ENCODE peak calls at places on chromosomes 16 and 17, in seven cellular contexts. U, Q, D, I, Y, F and V are unnamed samples.

GRCh38 chr17:38361700-38362465 is 10.2 kb downstream of the SOCS7 start:
- DNase-seq in Q (no peak), I (no peak), U (no peak), F (no peak), Y (no peak), D (peak; percentile 51), V (no peak)

GRCh38 chr16:82990155-82990554 is 363.4 kb downstream of the CDH13 start:
- DNase-seq in Y (no peak), D (peak; percentile 80), Q (no peak), U (no peak), I (peak; percentile 5), F (no peak), V (peak; percentile 34)

GRCh38 chr17:6328279-6328678 is 106.6 kb downstream of the AIPL1 start:
- DNase-seq in U (no peak), I (peak; percentile 27), F (no peak), Y (no peak), D (no peak), Q (no peak), V (no peak)

GRCh38 chr17:40559016-40559853 is 6.0 kb downstream of the CCR7 start:
- DNase-seq in Y (no peak), I (no peak), D (peak; percentile 23), F (no peak), U (no peak), Q (peak; percentile 5), V (no peak)

GRCh38 chr17:51397361-51398127 is 137.2 kb downstream of the UTP18 start:
- DNase-seq in I (peak; percentile 93), D (peak; percentile 52), Q (no peak), U (no peak), F (no peak), Y (no peak), V (peak; percentile 7)

GRCh38 chr17:75636381-75637142 is 3.3 kb downstream of the SMIM5 start:
- DNase-seq in I (no peak), Y (no peak), D (no peak), U (no peak), F (peak; percentile 71), Q (peak; percentile 62), V (no peak)

GRCh38 chr17:79905832-79906231 is 66.6 kb upstream of the CBX4 start:
- DNase-seq in U (no peak), Q (no peak), Y (no peak), D (peak; percentile 22), F (no peak), I (peak; percentile 35), V (no peak)

GRCh38 chr16:22262460-22262859 is 34.7 kb upstream of the POLR3E start:
- DNase-seq in I (no peak), Y (no peak), U (no peak), Q (no peak), F (no peak), D (peak; percentile 60), V (no peak)

GRCh38 chr17:48704521-48704920 is 17.8 kb downstream of the PRAC1 start:
- DNase-seq in U (no peak), Y (no peak), Q (no peak), D (no peak), F (no peak), I (no peak), V (no peak)

GRCh38 chr16:10256855-10257641 is 74.8 kb upstream of the GRIN2A start:
- DNase-seq in U (no peak), Q (peak; percentile 50), F (no peak), Y (no peak), D (peak; percentile 51), I (peak; percentile 62), V (no peak)

GRCh38 chr17:44863254-44863918 is 15.7 kb downstream of the HIGD1B start:
- DNase-seq in I (no peak), D (no peak), Q (no peak), F (no peak), Y (no peak), U (no peak), V (no peak)

GRCh38 chr16:74862743-74863244 is 88.2 kb upstream of the FA2H start:
- DNase-seq in Y (no peak), D (peak; percentile 51), U (no peak), F (no peak), I (peak; percentile 54), Q (no peak), V (no peak)

GRCh38 chr17:65088621-65089385 is 32.3 kb upstream of the GNA13 start:
- DNase-seq in F (no peak), Q (no peak), I (no peak), U (no peak), Y (no peak), D (peak; percentile 24), V (no peak)

GRCh38 chr17:9937901-9938300 is 32.8 kb upstream of the RCVRN start:
- DNase-seq in D (no peak), I (no peak), F (no peak), Y (no peak), Q (no peak), U (no peak), V (no peak)

GRCh38 chr17:34902761-34903325 is 58.4 kb downstream of the CCT6B start:
- DNase-seq in I (no peak), F (no peak), Q (no peak), U (no peak), Y (no peak), D (no peak), V (no peak)

GRCh38 chr17:75595284-75595918 is 7.8 kb downstream of the MYO15B start:
- DNase-seq in Y (no peak), I (no peak), Q (no peak), F (no peak), D (no peak), U (no peak), V (no peak)

GRCh38 chr16:87835882-87836331 is 33.4 kb downstream of the SLC7A5 start:
- DNase-seq in Q (no peak), U (no peak), F (peak; percentile 48), D (no peak), I (no peak), Y (no peak), V (no peak)

GRCh38 chr16:30747331-30747730 is 894 bp upstream of the PHKG2 start:
- DNase-seq in Y (no peak), U (peak; percentile 9), Q (no peak), D (peak; percentile 78), I (no peak), F (no peak), V (no peak)

GRCh38 chr17:57806083-57806830 is 43.6 kb downstream of the MRPS23 start:
- DNase-seq in D (no peak), Q (no peak), U (no peak), F (no peak), I (no peak), Y (no peak), V (no peak)

GRCh38 chr17:71494456-71494855 is 626.4 kb upstream of the SOX9 start:
- DNase-seq in I (no peak), F (no peak), Y (no peak), U (peak; percentile 17), D (peak; percentile 64), Q (no peak), V (no peak)

GRCh38 chr17:67716405-67716798 is 1.3 kb upstream of the NOL11 start:
- DNase-seq in U (no peak), I (no peak), D (no peak), Q (no peak), F (no peak), Y (no peak), V (no peak)
- H3K4me3 ChIP-seq in U (no peak overlapping the region), I (no peak overlapping the region), D (no peak overlapping the region), Q (no peak overlapping the region), F (no peak overlapping the region), Y (no peak overlapping the region), V (no peak overlapping the region)

DNA sequence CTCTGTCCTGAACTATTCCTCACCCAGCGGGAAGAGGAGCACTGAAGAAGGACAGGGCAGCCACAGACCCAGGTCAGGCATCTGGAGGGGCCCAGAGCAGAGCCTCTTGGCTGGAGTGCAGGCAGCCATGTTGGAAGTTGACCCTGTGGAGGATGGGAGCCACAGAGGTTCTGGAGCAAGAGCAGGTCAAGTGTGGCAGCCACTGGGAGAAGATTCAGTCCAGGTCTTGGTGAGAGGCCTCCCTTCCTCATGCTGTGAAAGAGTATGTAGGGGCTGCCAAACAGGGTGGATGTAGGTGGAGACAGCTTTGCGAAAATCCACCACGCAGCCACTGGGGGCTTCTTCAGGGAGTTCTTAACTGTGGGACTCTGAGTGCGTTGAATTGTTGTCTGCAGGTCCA is 590 bp upstream of the CD79B start:
- DNase-seq in Q (no peak), F (no peak), Y (no peak), U (no peak), I (no peak), D (no peak), V (no peak)
- H3K4me3 ChIP-seq in Q (no peak overlapping the region), F (no peak overlapping the region), Y (no peak overlapping the region), U (no peak overlapping the region), I (no peak overlapping the region), D (no peak overlapping the region), V (no peak overlapping the region)

DNA sequence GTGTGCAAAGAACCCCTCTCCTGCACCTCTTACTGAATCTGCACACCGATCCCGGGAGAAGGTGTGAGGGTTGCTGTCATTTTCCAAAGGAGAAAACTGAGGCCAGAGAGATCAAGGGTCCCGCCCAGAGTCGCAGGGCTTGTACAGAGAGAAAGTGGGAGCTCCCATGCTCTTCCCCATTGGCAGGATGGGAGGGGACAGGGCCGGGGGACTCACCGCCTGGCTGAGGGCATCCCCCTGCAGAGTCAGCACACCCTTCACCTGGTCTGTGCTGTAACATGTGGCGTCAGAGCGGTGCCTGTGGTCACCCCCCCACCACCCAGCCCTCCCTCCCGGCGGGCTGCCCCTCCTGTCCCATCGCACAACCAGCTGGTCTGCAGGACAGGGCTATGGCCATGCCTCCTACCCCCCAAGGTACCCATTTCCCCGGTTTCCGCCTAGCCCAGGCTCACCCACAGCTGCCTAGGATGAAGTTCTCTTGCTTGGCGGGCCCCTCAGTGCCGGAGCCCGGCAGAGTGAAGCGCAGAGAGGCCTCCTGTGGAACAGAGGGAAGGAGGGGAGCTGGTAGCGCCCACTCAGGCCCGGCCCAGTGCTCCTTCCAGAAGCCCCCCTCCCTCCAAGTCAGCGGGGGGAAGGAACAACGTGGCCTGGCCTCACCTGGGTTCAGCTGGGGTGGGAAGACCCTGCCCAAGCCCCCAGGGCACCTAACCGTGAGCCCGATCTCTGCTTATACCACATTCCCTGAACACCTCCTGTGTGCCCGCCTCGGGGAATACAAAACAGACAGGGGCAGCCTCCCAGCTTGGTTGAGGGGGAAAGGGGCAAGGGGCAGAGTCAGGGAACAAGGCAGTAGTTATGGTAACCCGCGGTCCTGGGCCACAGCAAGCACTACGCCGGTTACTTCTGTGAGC is 1.1 kb downstream of the ROGDI start:
- DNase-seq in D (no peak), I (no peak), Q (no peak), U (no peak), Y (no peak), F (no peak), V (no peak)
- H3K4me3 ChIP-seq in D (peak overlapping the region; percentile 83), I (peak overlapping the region; percentile 46), Q (peak overlapping the region; percentile 90), U (peak overlapping the region; percentile 54), Y (peak overlapping the region; percentile 91), F (peak overlapping the region; percentile 96), V (peak overlapping the region; percentile 80)

GRCh38 chr17:81390029-81390428 is 5.2 kb upstream of the BAHCC1 start:
- DNase-seq in F (no peak), D (no peak), U (no peak), I (peak; percentile 28), Q (no peak), Y (no peak), V (no peak)

GRCh38 chr17:81387235-81388060 is 7.8 kb upstream of the BAHCC1 start:
- DNase-seq in U (no peak), D (peak; percentile 75), I (peak; percentile 43), Q (peak; percentile 53), F (peak; percentile 71), Y (no peak), V (no peak)

GRCh38 chr17:81389585-81389984 is 5.7 kb upstream of the BAHCC1 start:
- DNase-seq in Q (no peak), Y (no peak), I (no peak), F (no peak), D (no peak), U (no peak), V (no peak)

GRCh38 chr17:81388091-81388611 is 7.1 kb upstream of the BAHCC1 start:
- DNase-seq in F (no peak), I (no peak), Y (no peak), D (no peak), U (no peak), Q (no peak), V (no peak)

GRCh38 chr17:81388612-81389367 is 6.5 kb upstream of the BAHCC1 start:
- DNase-seq in F (peak; percentile 59), U (no peak), Y (no peak), Q (no peak), I (peak; percentile 89), D (no peak), V (no peak)
- H3K4me3 ChIP-seq in F (no peak overlapping the region), U (no peak overlapping the region), Y (peak overlapping the region; percentile 83), Q (no peak overlapping the region), I (no peak overlapping the region), D (no peak overlapping the region), V (no peak overlapping the region)